ENCODE peak calls at places on chromosomes 16 and 17, in six cellular contexts. One of them, this sample, is unnamed.

GRCh38 chr16:28304214-28304613 is 11.9 kb downstream of the SBK1 start:
- DNase-seq in H9: peak
- DNase-seq in IMR-90: peak
- DNase-seq in neuronal stem cell: peak
- DNase-seq in mesenchymal stem cell: peak
- DNase-seq in H1: no peak
- DNase-seq in this sample: peak

GRCh38 chr17:51610155-51610554 is 349.8 kb downstream of the UTP18 start:
- DNase-seq in H9: no peak
- DNase-seq in IMR-90: no peak
- DNase-seq in neuronal stem cell: no peak
- DNase-seq in mesenchymal stem cell: no peak
- DNase-seq in H1: no peak
- DNase-seq in this sample: no peak

GRCh38 chr17:76725580-76726230 is 701 bp downstream of the JMJD6 start:
- DNase-seq in H9: peak
- DNase-seq in IMR-90: peak
- DNase-seq in neuronal stem cell: no peak
- DNase-seq in mesenchymal stem cell: peak
- DNase-seq in H1: no peak
- DNase-seq in this sample: no peak

GRCh38 chr17:67246648-67247415 is 1.8 kb upstream of the HELZ start:
- DNase-seq in H9: peak
- DNase-seq in IMR-90: peak
- DNase-seq in neuronal stem cell: no peak
- DNase-seq in mesenchymal stem cell: peak
- DNase-seq in H1: peak
- DNase-seq in this sample: peak

GRCh38 chr17:46072998-46073397 is 73.9 kb downstream of the STH start:
- DNase-seq in H9: no peak
- DNase-seq in IMR-90: peak
- DNase-seq in neuronal stem cell: no peak
- DNase-seq in mesenchymal stem cell: peak
- DNase-seq in H1: no peak
- DNase-seq in this sample: peak

GRCh38 chr16:10828851-10829331 is 10.3 kb upstream of the TVP23A start:
- DNase-seq in H9: no peak
- DNase-seq in IMR-90: peak
- DNase-seq in neuronal stem cell: no peak
- DNase-seq in mesenchymal stem cell: no peak
- DNase-seq in H1: no peak
- DNase-seq in this sample: peak

GRCh38 chr16:47311738-47312505 is 148.9 kb downstream of the ITFG1 start:
- DNase-seq in H9: peak
- DNase-seq in IMR-90: peak
- DNase-seq in neuronal stem cell: no peak
- DNase-seq in mesenchymal stem cell: no peak
- DNase-seq in H1: peak
- DNase-seq in this sample: no peak

GRCh38 chr17:2749058-2749783 is at the start of gene CCDC92B:
- DNase-seq in H9: peak
- DNase-seq in IMR-90: no peak
- DNase-seq in neuronal stem cell: peak
- DNase-seq in mesenchymal stem cell: no peak
- DNase-seq in H1: no peak
- DNase-seq in this sample: no peak

GRCh38 chr17:39809221-39809620 is 54.9 kb downstream of the IKZF3 start:
- DNase-seq in H9: no peak
- DNase-seq in IMR-90: no peak
- DNase-seq in neuronal stem cell: no peak
- DNase-seq in mesenchymal stem cell: no peak
- DNase-seq in H1: no peak
- DNase-seq in this sample: no peak
- H3K14ac ChIP-seq in H9: no peak
- H3K14ac ChIP-seq in IMR-90: no peak
- H3K14ac ChIP-seq in neuronal stem cell: no peak
- H3K14ac ChIP-seq in mesenchymal stem cell: no peak
- H3K14ac ChIP-seq in H1: no peak
- H3K14ac ChIP-seq in this sample: no peak

GRCh38 chr17:30950189-30950588 is 20.6 kb upstream of the RNF135 start:
- DNase-seq in H9: no peak
- DNase-seq in IMR-90: no peak
- DNase-seq in neuronal stem cell: no peak
- DNase-seq in mesenchymal stem cell: no peak
- DNase-seq in H1: no peak
- DNase-seq in this sample: no peak
- H3K9ac ChIP-seq in H9: no peak
- H3K9ac ChIP-seq in IMR-90: no peak
- H3K9ac ChIP-seq in neuronal stem cell: no peak
- H3K9ac ChIP-seq in mesenchymal stem cell: peak
- H3K9ac ChIP-seq in H1: no peak
- H3K9ac ChIP-seq in this sample: no peak

GRCh38 chr17:79633154-79633553 is 22.3 kb upstream of the RBFOX3 start:
- DNase-seq in H9: peak
- DNase-seq in IMR-90: no peak
- DNase-seq in neuronal stem cell: no peak
- DNase-seq in mesenchymal stem cell: no peak
- DNase-seq in H1: no peak
- DNase-seq in this sample: no peak
- H3K14ac ChIP-seq in H9: no peak
- H3K14ac ChIP-seq in IMR-90: no peak
- H3K14ac ChIP-seq in neuronal stem cell: no peak
- H3K14ac ChIP-seq in mesenchymal stem cell: no peak
- H3K14ac ChIP-seq in H1: no peak
- H3K14ac ChIP-seq in this sample: no peak

GRCh38 chr17:50199211-50199633 is 2.2 kb downstream of the COL1A1 start:
- DNase-seq in H9: no peak
- DNase-seq in IMR-90: no peak
- DNase-seq in neuronal stem cell: no peak
- DNase-seq in mesenchymal stem cell: no peak
- DNase-seq in H1: no peak
- DNase-seq in this sample: no peak

GRCh38 chr17:50203086-50203485 is 1.7 kb upstream of the COL1A1 start:
- DNase-seq in H9: no peak
- DNase-seq in IMR-90: peak
- DNase-seq in neuronal stem cell: no peak
- DNase-seq in mesenchymal stem cell: no peak
- DNase-seq in H1: no peak
- DNase-seq in this sample: no peak

GRCh38 chr17:50200447-50201225 is 795 bp downstream of the COL1A1 start:
- DNase-seq in H9: peak
- DNase-seq in IMR-90: peak
- DNase-seq in neuronal stem cell: peak
- DNase-seq in mesenchymal stem cell: peak
- DNase-seq in H1: peak
- DNase-seq in this sample: peak

GRCh38 chr17:50199651-50200446 is 1.6 kb downstream of the COL1A1 start:
- DNase-seq in H9: peak
- DNase-seq in IMR-90: peak
- DNase-seq in neuronal stem cell: peak
- DNase-seq in mesenchymal stem cell: peak
- DNase-seq in H1: no peak
- DNase-seq in this sample: peak

DNA sequence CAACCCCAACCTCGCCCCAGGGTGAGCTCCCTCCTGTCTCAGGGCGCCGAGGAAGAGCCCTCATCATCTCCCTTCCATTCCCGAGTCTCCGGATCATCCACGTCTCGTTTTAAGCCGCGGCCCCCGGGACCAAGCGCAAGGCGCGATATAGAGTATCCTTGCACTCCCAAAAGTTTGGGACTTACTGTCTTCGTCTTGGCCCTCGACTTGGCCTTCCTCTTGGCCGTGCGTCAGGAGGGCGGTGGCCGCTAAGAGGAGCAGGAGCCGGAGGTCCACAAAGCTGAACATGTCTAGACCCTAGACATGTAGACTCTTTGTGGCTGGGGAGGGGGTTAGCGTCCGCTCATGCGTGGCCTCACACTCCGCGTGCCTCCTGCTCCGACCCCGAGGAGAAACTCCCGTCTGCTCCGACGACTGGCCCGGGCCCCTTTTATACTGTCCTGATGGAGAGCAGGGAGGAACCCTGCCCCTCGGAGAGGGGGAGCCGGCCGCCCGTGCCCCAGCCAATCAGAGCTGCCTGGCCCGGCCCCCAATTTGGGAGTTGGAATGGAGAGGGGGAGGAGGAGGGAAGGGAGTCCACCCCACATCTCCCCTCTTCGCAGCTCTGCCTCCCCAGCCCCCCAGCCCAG is at the start of gene COL1A1:
- DNase-seq in H9: peak
- DNase-seq in IMR-90: peak
- DNase-seq in neuronal stem cell: no peak
- DNase-seq in mesenchymal stem cell: peak
- DNase-seq in H1: no peak
- DNase-seq in this sample: no peak
- H3K9ac ChIP-seq in H9: no peak
- H3K9ac ChIP-seq in IMR-90: peak
- H3K9ac ChIP-seq in neuronal stem cell: peak
- H3K9ac ChIP-seq in mesenchymal stem cell: peak
- H3K9ac ChIP-seq in H1: no peak
- H3K9ac ChIP-seq in this sample: peak

GRCh38 chr17:8133941-8134340 is 10.0 kb upstream of the HES7 start:
- DNase-seq in H9: no peak
- DNase-seq in IMR-90: no peak
- DNase-seq in neuronal stem cell: no peak
- DNase-seq in mesenchymal stem cell: no peak
- DNase-seq in H1: no peak
- DNase-seq in this sample: no peak

GRCh38 chr17:8126306-8127066 is 2.6 kb upstream of the HES7 start:
- DNase-seq in H9: peak
- DNase-seq in IMR-90: peak
- DNase-seq in neuronal stem cell: peak
- DNase-seq in mesenchymal stem cell: peak
- DNase-seq in H1: no peak
- DNase-seq in this sample: peak

GRCh38 chr17:8128125-8128784 is 4.3 kb upstream of the HES7 start:
- DNase-seq in H9: no peak
- DNase-seq in IMR-90: no peak
- DNase-seq in neuronal stem cell: no peak
- DNase-seq in mesenchymal stem cell: no peak
- DNase-seq in H1: no peak
- DNase-seq in this sample: peak

GRCh38 chr17:8133398-8133797 is 9.5 kb upstream of the HES7 start:
- DNase-seq in H9: peak
- DNase-seq in IMR-90: no peak
- DNase-seq in neuronal stem cell: no peak
- DNase-seq in mesenchymal stem cell: no peak
- DNase-seq in H1: no peak
- DNase-seq in this sample: no peak

GRCh38 chr17:8131844-8132441 is 8.0 kb upstream of the HES7 start:
- DNase-seq in H9: no peak
- DNase-seq in IMR-90: no peak
- DNase-seq in neuronal stem cell: no peak
- DNase-seq in mesenchymal stem cell: peak
- DNase-seq in H1: no peak
- DNase-seq in this sample: peak
- H3K14ac ChIP-seq in H9: no peak
- H3K14ac ChIP-seq in IMR-90: no peak
- H3K14ac ChIP-seq in neuronal stem cell: no peak
- H3K14ac ChIP-seq in mesenchymal stem cell: no peak
- H3K14ac ChIP-seq in H1: no peak
- H3K14ac ChIP-seq in this sample: no peak

GRCh38 chr16:58497468-58497867 is 2.5 kb upstream of the NDRG4 start:
- DNase-seq in H9: no peak
- DNase-seq in IMR-90: no peak
- DNase-seq in neuronal stem cell: no peak
- DNase-seq in mesenchymal stem cell: no peak
- DNase-seq in H1: no peak
- DNase-seq in this sample: no peak

GRCh38 chr16:58499615-58500328 is at the start of gene NDRG4:
- DNase-seq in H9: peak
- DNase-seq in IMR-90: peak
- DNase-seq in neuronal stem cell: peak
- DNase-seq in mesenchymal stem cell: peak
- DNase-seq in H1: peak
- DNase-seq in this sample: no peak

GRCh38 chr16:58497935-58498334 is 2.0 kb upstream of the NDRG4 start:
- DNase-seq in H9: no peak
- DNase-seq in IMR-90: no peak
- DNase-seq in neuronal stem cell: no peak
- DNase-seq in mesenchymal stem cell: no peak
- DNase-seq in H1: no peak
- DNase-seq in this sample: no peak

GRCh38 chr16:58499092-58499511 is 841 bp upstream of the NDRG4 start:
- DNase-seq in H9: peak
- DNase-seq in IMR-90: no peak
- DNase-seq in neuronal stem cell: no peak
- DNase-seq in mesenchymal stem cell: no peak
- DNase-seq in H1: no peak
- DNase-seq in this sample: no peak

GRCh38 chr16:58498341-58499091 is 1.4 kb upstream of the NDRG4 start:
- DNase-seq in H9: no peak
- DNase-seq in IMR-90: no peak
- DNase-seq in neuronal stem cell: no peak
- DNase-seq in mesenchymal stem cell: no peak
- DNase-seq in H1: no peak
- DNase-seq in this sample: no peak
- H3K9ac ChIP-seq in H9: no peak
- H3K9ac ChIP-seq in IMR-90: no peak
- H3K9ac ChIP-seq in neuronal stem cell: peak
- H3K9ac ChIP-seq in mesenchymal stem cell: no peak
- H3K9ac ChIP-seq in H1: no peak
- H3K9ac ChIP-seq in this sample: no peak

GRCh38 chr16:83185902-83186301 is 559.1 kb downstream of the CDH13 start:
- DNase-seq in H9: no peak
- DNase-seq in IMR-90: no peak
- DNase-seq in neuronal stem cell: no peak
- DNase-seq in mesenchymal stem cell: no peak
- DNase-seq in H1: no peak
- DNase-seq in this sample: no peak

DNA sequence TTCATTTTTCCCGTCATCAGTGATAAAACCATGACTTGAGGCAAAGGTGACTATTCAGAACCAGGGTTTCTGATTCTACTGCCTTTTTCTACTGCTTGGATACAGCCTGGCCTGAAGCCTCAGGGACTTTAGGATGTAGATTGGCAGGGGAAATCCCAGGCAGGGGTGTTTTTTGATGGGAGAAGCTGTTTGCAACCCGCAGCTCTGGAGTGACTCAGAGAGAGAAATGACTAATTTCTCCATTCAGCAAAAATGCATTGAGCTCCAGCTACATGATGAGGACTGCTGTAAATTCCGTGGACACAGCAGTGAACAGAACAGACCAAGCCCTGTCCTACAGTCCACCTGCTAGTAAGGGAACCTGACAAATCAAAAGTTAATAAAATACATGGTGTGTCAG is 560.6 kb downstream of the CDH13 start:
- DNase-seq in H9: no peak
- DNase-seq in IMR-90: peak
- DNase-seq in neuronal stem cell: no peak
- DNase-seq in mesenchymal stem cell: peak
- DNase-seq in H1: no peak
- DNase-seq in this sample: peak
- H3K14ac ChIP-seq in H9: no peak
- H3K14ac ChIP-seq in IMR-90: no peak
- H3K14ac ChIP-seq in neuronal stem cell: no peak
- H3K14ac ChIP-seq in mesenchymal stem cell: no peak
- H3K14ac ChIP-seq in H1: no peak
- H3K14ac ChIP-seq in this sample: no peak

This sample was measured in trophoblast cell.